ENCODE peak calls at places on chromosomes 1 and 21, in seven cellular contexts. S is HEK293T; O is CD8-positive, alpha-beta T cell; L is kidney epithelial cell; M is stimulated activated CD8-positive, alpha-beta memory T cell treated with anti-CD3 and anti-CD28 coated beads, Interleukin-15, amount 100 ng/mL, for 48 hours; U is NAMALWA; Q is activated T-helper 9 cell treated with anti-CD3 and anti-CD28 coated beads, Interleukin-2, amount 50 U/mL, for 16 hours. E is an unnamed sample.

GRCh38 chr1:170823120-170823519 is 112.2 kb upstream of the MROH9 start:
- DNase-seq in S (no peak), O (no peak), L (no peak), M (no peak), U (no peak), Q (no peak), E (no peak)

GRCh38 chr1:111738436-111739221 is 566 bp downstream of the INKA2 start:
- DNase-seq in S (peak), O (peak), L (no peak), M (peak), U (peak), Q (peak), E (peak)

GRCh38 chr1:197557302-197557701 is 218.0 kb downstream of the DENND1B start:
- DNase-seq in S (no peak), O (no peak), L (no peak), M (no peak), U (no peak), Q (no peak), E (peak)

GRCh38 chr1:8095584-8095983 is 69.5 kb upstream of the ERRFI1 start:
- DNase-seq in S (no peak), O (no peak), L (no peak), M (no peak), U (no peak), Q (no peak), E (no peak)

GRCh38 chr1:156618853-156619581 is at the start of gene HAPLN2:
- DNase-seq in S (peak), O (no peak), L (no peak), M (no peak), U (peak), Q (no peak), E (no peak)

GRCh38 chr1:32801096-32801713 is 16.0 kb downstream of the YARS1 start:
- DNase-seq in S (no peak), O (no peak), L (no peak), M (peak), U (no peak), Q (no peak), E (no peak)

GRCh38 chr1:181789395-181789794 is 272.1 kb downstream of the ZNF648 start:
- DNase-seq in S (no peak), O (no peak), L (no peak), M (no peak), U (no peak), Q (no peak), E (no peak)

GRCh38 chr1:61743716-61744620 is 1.7 kb downstream of the PATJ start:
- DNase-seq in S (peak), O (no peak), L (no peak), M (no peak), U (no peak), Q (no peak), E (no peak)

GRCh38 chr1:30039354-30040080 is 683.9 kb downstream of the MATN1 start:
- DNase-seq in S (no peak), O (no peak), L (no peak), M (no peak), U (no peak), Q (no peak), E (no peak)

GRCh38 chr1:93908394-93909145 is 660 bp downstream of the GCLM start:
- DNase-seq in S (peak), O (peak), L (no peak), M (peak), U (peak), Q (peak), E (peak)

GRCh38 chr1:213783898-213784297 is 203.9 kb upstream of the PROX1 start:
- DNase-seq in S (no peak), O (no peak), L (no peak), M (no peak), U (no peak), Q (no peak), E (no peak)

GRCh38 chr1:163664706-163665321 is 343.1 kb downstream of the NUF2 start:
- DNase-seq in S (no peak), O (no peak), L (no peak), M (no peak), U (no peak), Q (no peak), E (no peak)

GRCh38 chr21:46005481-46005881 is 23.9 kb downstream of the COL6A1 start:
- DNase-seq in S (no peak), O (no peak), L (no peak), M (no peak), U (no peak), Q (no peak), E (no peak)

GRCh38 chr1:50110656-50111055 is 1.9 kb downstream of the ELAVL4 start:
- DNase-seq in S (no peak), O (no peak), L (no peak), M (no peak), U (no peak), Q (no peak), E (no peak)

GRCh38 chr1:25952851-25953401 is 44.9 kb downstream of the PAFAH2 start:
- DNase-seq in S (no peak), O (no peak), L (no peak), M (no peak), U (no peak), Q (no peak), E (no peak)

GRCh38 chr1:167344605-167345385 is 124.1 kb downstream of the POU2F1 start:
- DNase-seq in S (no peak), O (no peak), L (no peak), M (no peak), U (no peak), Q (no peak), E (no peak)

GRCh38 chr1:201503397-201504176 is 3.3 kb downstream of the CSRP1 start:
- DNase-seq in S (no peak), O (no peak), L (peak), M (no peak), U (no peak), Q (no peak), E (peak)

GRCh38 chr1:64136296-64136695 is 67.1 kb upstream of the UBE2U start:
- DNase-seq in S (no peak), O (no peak), L (no peak), M (no peak), U (peak), Q (no peak), E (no peak)

GRCh38 chr1:116694524-116694923 is 27.0 kb upstream of the IGSF3 start:
- DNase-seq in S (no peak), O (no peak), L (no peak), M (no peak), U (no peak), Q (no peak), E (no peak)

GRCh38 chr1:59150537-59151386 is 146.1 kb upstream of the FGGY start:
- DNase-seq in S (no peak), O (no peak), L (peak), M (peak), U (peak), Q (no peak), E (peak)

GRCh38 chr1:45769261-45769932 is 18.9 kb upstream of the IPP start:
- DNase-seq in S (no peak), O (no peak), L (no peak), M (no peak), U (no peak), Q (no peak), E (no peak)

GRCh38 chr1:200903793-200904192 is 9.1 kb downstream of the INAVA start:
- DNase-seq in S (no peak), O (no peak), L (no peak), M (no peak), U (no peak), Q (no peak), E (no peak)

GRCh38 chr1:213070399-213070798 is 19.4 kb downstream of the RPS6KC1 start:
- DNase-seq in S (no peak), O (no peak), L (peak), M (no peak), U (peak), Q (no peak), E (peak)

GRCh38 chr1:81703736-81704463 is 96.8 kb upstream of the ADGRL2 start:
- DNase-seq in S (no peak), O (no peak), L (no peak), M (no peak), U (no peak), Q (no peak), E (no peak)

GRCh38 chr1:197017558-197018146 is 40.3 kb downstream of the CFHR5 start:
- DNase-seq in S (no peak), O (no peak), L (no peak), M (no peak), U (no peak), Q (no peak), E (no peak)

GRCh38 chr1:76867342-76868130 is at the start of gene ST6GALNAC5:
- DNase-seq in S (peak), O (no peak), L (no peak), M (no peak), U (no peak), Q (no peak), E (no peak)